ENCODE peak calls at places on chromosomes 6 and 20, in six cellular contexts. One of them, this sample, is unnamed. For H3K27me3, the result is how much of the 10 kb centered on the place peaks cover.

GRCh38 chr6:18216411-18216810 is 47.9 kb downstream of the DEK start:
- DNase-seq in mammary epithelial cell: peak
- DNase-seq in ovary: no peak
- DNase-seq in thoracic aorta: no peak
- DNase-seq in pancreas: no peak
- DNase-seq in GM23338: no peak
- DNase-seq in this sample: no peak

GRCh38 chr6:29737707-29738630 is 14.7 kb downstream of the HLA-F start:
- DNase-seq in mammary epithelial cell: peak
- DNase-seq in ovary: no peak
- DNase-seq in thoracic aorta: no peak
- DNase-seq in pancreas: no peak
- DNase-seq in GM23338: peak
- DNase-seq in this sample: peak

GRCh38 chr6:111604259-111605099 is 1.2 kb downstream of the TRAF3IP2 start:
- DNase-seq in mammary epithelial cell: peak
- DNase-seq in ovary: peak
- DNase-seq in thoracic aorta: peak
- DNase-seq in pancreas: peak
- DNase-seq in GM23338: peak
- DNase-seq in this sample: peak

GRCh38 chr6:157841211-157841840 is 18.3 kb downstream of the SNX9 start:
- DNase-seq in mammary epithelial cell: peak
- DNase-seq in ovary: no peak
- DNase-seq in thoracic aorta: no peak
- DNase-seq in pancreas: no peak
- DNase-seq in GM23338: no peak
- DNase-seq in this sample: no peak

GRCh38 chr20:17730069-17730468 is 30.3 kb downstream of the BANF2 start:
- DNase-seq in mammary epithelial cell: no peak
- DNase-seq in ovary: no peak
- DNase-seq in thoracic aorta: no peak
- DNase-seq in pancreas: no peak
- DNase-seq in GM23338: no peak
- DNase-seq in this sample: no peak

GRCh38 chr6:105900120-105900937 is 185.8 kb upstream of the PRDM1 start:
- DNase-seq in mammary epithelial cell: peak
- DNase-seq in ovary: no peak
- DNase-seq in thoracic aorta: no peak
- DNase-seq in pancreas: no peak
- DNase-seq in GM23338: no peak
- DNase-seq in this sample: no peak

GRCh38 chr20:3071610-3072529 is at the start of gene OXT:
- DNase-seq in mammary epithelial cell: no peak
- DNase-seq in ovary: no peak
- DNase-seq in thoracic aorta: no peak
- DNase-seq in pancreas: no peak
- DNase-seq in GM23338: peak
- DNase-seq in this sample: peak

GRCh38 chr6:133587841-133588240 is 301.1 kb upstream of the TCF21 start:
- DNase-seq in mammary epithelial cell: no peak
- DNase-seq in ovary: no peak
- DNase-seq in thoracic aorta: no peak
- DNase-seq in pancreas: no peak
- DNase-seq in GM23338: no peak
- DNase-seq in this sample: no peak

GRCh38 chr6:2791124-2792050 is 26.2 kb downstream of the WRNIP1 start:
- DNase-seq in mammary epithelial cell: peak
- DNase-seq in ovary: peak
- DNase-seq in thoracic aorta: no peak
- DNase-seq in pancreas: no peak
- DNase-seq in GM23338: peak
- DNase-seq in this sample: peak

GRCh38 chr20:44447827-44448419 is 27.8 kb upstream of the TTPAL start:
- DNase-seq in mammary epithelial cell: no peak
- DNase-seq in ovary: no peak
- DNase-seq in thoracic aorta: no peak
- DNase-seq in pancreas: no peak
- DNase-seq in GM23338: no peak
- DNase-seq in this sample: no peak

GRCh38 chr6:43020847-43021246 is 576 bp upstream of the RRP36 start:
- DNase-seq in mammary epithelial cell: no peak
- DNase-seq in ovary: no peak
- DNase-seq in thoracic aorta: no peak
- DNase-seq in pancreas: no peak
- DNase-seq in GM23338: peak
- DNase-seq in this sample: no peak

GRCh38 chr20:50308513-50309279 is 118.1 kb downstream of the CEBPB start:
- DNase-seq in mammary epithelial cell: peak
- DNase-seq in ovary: peak
- DNase-seq in thoracic aorta: peak
- DNase-seq in pancreas: peak
- DNase-seq in GM23338: peak
- DNase-seq in this sample: peak

GRCh38 chr6:81865712-81866111 is 113.2 kb upstream of the TENT5A start:
- DNase-seq in mammary epithelial cell: peak
- DNase-seq in ovary: no peak
- DNase-seq in thoracic aorta: no peak
- DNase-seq in pancreas: no peak
- DNase-seq in GM23338: no peak
- DNase-seq in this sample: no peak

GRCh38 chr6:106253194-106253593 is 72.4 kb downstream of the ATG5 start:
- DNase-seq in mammary epithelial cell: peak
- DNase-seq in ovary: no peak
- DNase-seq in thoracic aorta: no peak
- DNase-seq in pancreas: no peak
- DNase-seq in GM23338: no peak
- DNase-seq in this sample: no peak

GRCh38 chr6:151681426-151682059 is 125.9 kb upstream of the ESR1 start:
- DNase-seq in mammary epithelial cell: no peak
- DNase-seq in ovary: peak
- DNase-seq in thoracic aorta: no peak
- DNase-seq in pancreas: no peak
- DNase-seq in GM23338: no peak
- DNase-seq in this sample: peak

GRCh38 chr6:69022991-69023390 is 387.9 kb downstream of the ADGRB3 start:
- DNase-seq in mammary epithelial cell: peak
- DNase-seq in ovary: no peak
- DNase-seq in thoracic aorta: no peak
- DNase-seq in pancreas: no peak
- DNase-seq in GM23338: no peak
- DNase-seq in this sample: no peak

GRCh38 chr20:53617791-53618489 is 24.3 kb upstream of the ZNF217 start:
- DNase-seq in mammary epithelial cell: no peak
- DNase-seq in ovary: no peak
- DNase-seq in thoracic aorta: no peak
- DNase-seq in pancreas: no peak
- DNase-seq in GM23338: no peak
- DNase-seq in this sample: no peak

GRCh38 chr20:44702776-44703175 is 12.4 kb upstream of the CCN5 start:
- DNase-seq in mammary epithelial cell: no peak
- DNase-seq in ovary: peak
- DNase-seq in thoracic aorta: peak
- DNase-seq in pancreas: no peak
- DNase-seq in GM23338: no peak
- DNase-seq in this sample: peak

GRCh38 chr6:157380458-157380778 is 572 bp upstream of the ZDHHC14 start:
- DNase-seq in mammary epithelial cell: no peak
- DNase-seq in ovary: no peak
- DNase-seq in thoracic aorta: no peak
- DNase-seq in pancreas: no peak
- DNase-seq in GM23338: peak
- DNase-seq in this sample: peak

GRCh38 chr20:6504826-6505225 is 262.7 kb upstream of the BMP2 start:
- DNase-seq in mammary epithelial cell: peak
- DNase-seq in ovary: no peak
- DNase-seq in thoracic aorta: no peak
- DNase-seq in pancreas: no peak
- DNase-seq in GM23338: no peak
- DNase-seq in this sample: no peak

GRCh38 chr6:142902636-142903053 is 42.3 kb downstream of the HIVEP2 start:
- DNase-seq in mammary epithelial cell: peak
- DNase-seq in ovary: peak
- DNase-seq in thoracic aorta: no peak
- DNase-seq in pancreas: no peak
- DNase-seq in GM23338: no peak
- DNase-seq in this sample: peak

GRCh38 chr6:21522773-21523490 is 70.6 kb upstream of the SOX4 start:
- DNase-seq in mammary epithelial cell: no peak
- DNase-seq in ovary: no peak
- DNase-seq in thoracic aorta: no peak
- DNase-seq in pancreas: no peak
- DNase-seq in GM23338: peak
- DNase-seq in this sample: no peak

GRCh38 chr6:88383183-88383582 is 217.0 kb upstream of the CNR1 start:
- DNase-seq in mammary epithelial cell: no peak
- DNase-seq in ovary: no peak
- DNase-seq in thoracic aorta: no peak
- DNase-seq in pancreas: no peak
- DNase-seq in GM23338: no peak
- DNase-seq in this sample: no peak

GRCh38 chr20:53829086-53829703 is 235.6 kb upstream of the ZNF217 start:
- DNase-seq in mammary epithelial cell: peak
- DNase-seq in ovary: no peak
- DNase-seq in thoracic aorta: peak
- DNase-seq in pancreas: no peak
- DNase-seq in GM23338: no peak
- DNase-seq in this sample: no peak

GRCh38 chr6:152170702-152171667 is 363.5 kb downstream of the ESR1 start:
- DNase-seq in mammary epithelial cell: no peak
- DNase-seq in ovary: no peak
- DNase-seq in thoracic aorta: no peak
- DNase-seq in pancreas: no peak
- DNase-seq in GM23338: peak
- DNase-seq in this sample: no peak

GRCh38 chr20:62651285-62652021 is 9.2 kb downstream of the SLCO4A1 start:
- DNase-seq in mammary epithelial cell: no peak
- DNase-seq in ovary: no peak
- DNase-seq in thoracic aorta: no peak
- DNase-seq in pancreas: no peak
- DNase-seq in GM23338: peak
- DNase-seq in this sample: peak

GRCh38 chr6:23350752-23351453 is 775.1 kb upstream of the NRSN1 start:
- DNase-seq in mammary epithelial cell: peak
- DNase-seq in ovary: no peak
- DNase-seq in thoracic aorta: no peak
- DNase-seq in pancreas: no peak
- DNase-seq in GM23338: no peak
- DNase-seq in this sample: no peak

GRCh38 chr6:136699358-136699757 is 92.9 kb downstream of the MAP3K5 start:
- DNase-seq in mammary epithelial cell: no peak
- DNase-seq in ovary: no peak
- DNase-seq in thoracic aorta: no peak
- DNase-seq in pancreas: no peak
- DNase-seq in GM23338: no peak
- DNase-seq in this sample: no peak

GRCh38 chr6:136701011-136701410 is 91.3 kb downstream of the MAP3K5 start:
- DNase-seq in mammary epithelial cell: no peak
- DNase-seq in ovary: no peak
- DNase-seq in thoracic aorta: no peak
- DNase-seq in pancreas: no peak
- DNase-seq in GM23338: no peak
- DNase-seq in this sample: no peak

GRCh38 chr6:136706431-136706830 is 85.8 kb downstream of the MAP3K5 start:
- DNase-seq in mammary epithelial cell: no peak
- DNase-seq in ovary: no peak
- DNase-seq in thoracic aorta: no peak
- DNase-seq in pancreas: no peak
- DNase-seq in GM23338: no peak
- DNase-seq in this sample: no peak

GRCh38 chr6:136703331-136703846 is 88.9 kb downstream of the MAP3K5 start:
- DNase-seq in mammary epithelial cell: no peak
- DNase-seq in ovary: no peak
- DNase-seq in thoracic aorta: no peak
- DNase-seq in pancreas: no peak
- DNase-seq in GM23338: no peak
- DNase-seq in this sample: no peak
- H3K27me3 ChIP-seq in mammary epithelial cell: under half
- H3K27me3 ChIP-seq in ovary: under half
- H3K27me3 ChIP-seq in thoracic aorta: under half
- H3K27me3 ChIP-seq in pancreas: under half
- H3K27me3 ChIP-seq in GM23338: under half
- H3K27me3 ChIP-seq in this sample: under half

GRCh38 chr6:28597217-28597835 is 71.6 kb downstream of the GPX5 start:
- DNase-seq in mammary epithelial cell: peak
- DNase-seq in ovary: no peak
- DNase-seq in thoracic aorta: no peak
- DNase-seq in pancreas: no peak
- DNase-seq in GM23338: peak
- DNase-seq in this sample: no peak
- H3K4me3 ChIP-seq in mammary epithelial cell: peak
- H3K4me3 ChIP-seq in ovary: no peak
- H3K4me3 ChIP-seq in thoracic aorta: no peak
- H3K4me3 ChIP-seq in pancreas: no peak
- H3K4me3 ChIP-seq in GM23338: peak
- H3K4me3 ChIP-seq in this sample: peak

DNA sequence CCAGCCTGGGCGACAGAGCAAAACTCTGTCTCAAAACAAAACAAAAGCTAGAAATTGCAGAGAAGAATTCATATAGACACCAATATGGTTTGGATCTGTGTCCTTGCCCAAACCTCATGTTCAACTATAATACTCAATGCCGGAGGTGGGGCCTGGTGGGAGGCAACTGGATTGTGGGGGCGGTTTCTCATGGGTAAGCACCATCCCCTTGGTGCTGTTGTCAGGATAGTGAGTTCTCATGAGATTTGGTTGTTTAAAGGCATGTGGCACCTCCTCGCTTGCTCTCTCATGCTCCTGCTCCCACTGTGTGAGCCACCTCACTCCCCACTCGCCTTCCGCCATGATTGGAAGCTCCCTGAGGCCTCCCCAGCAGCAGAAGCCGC is 15.2 kb downstream of the NINL start:
- DNase-seq in mammary epithelial cell: no peak
- DNase-seq in ovary: no peak
- DNase-seq in thoracic aorta: no peak
- DNase-seq in pancreas: no peak
- DNase-seq in GM23338: no peak
- DNase-seq in this sample: no peak
- H3K27me3 ChIP-seq in mammary epithelial cell: under half
- H3K27me3 ChIP-seq in ovary: under half
- H3K27me3 ChIP-seq in thoracic aorta: under half
- H3K27me3 ChIP-seq in pancreas: under half
- H3K27me3 ChIP-seq in GM23338: under half
- H3K27me3 ChIP-seq in this sample: under half

DNA sequence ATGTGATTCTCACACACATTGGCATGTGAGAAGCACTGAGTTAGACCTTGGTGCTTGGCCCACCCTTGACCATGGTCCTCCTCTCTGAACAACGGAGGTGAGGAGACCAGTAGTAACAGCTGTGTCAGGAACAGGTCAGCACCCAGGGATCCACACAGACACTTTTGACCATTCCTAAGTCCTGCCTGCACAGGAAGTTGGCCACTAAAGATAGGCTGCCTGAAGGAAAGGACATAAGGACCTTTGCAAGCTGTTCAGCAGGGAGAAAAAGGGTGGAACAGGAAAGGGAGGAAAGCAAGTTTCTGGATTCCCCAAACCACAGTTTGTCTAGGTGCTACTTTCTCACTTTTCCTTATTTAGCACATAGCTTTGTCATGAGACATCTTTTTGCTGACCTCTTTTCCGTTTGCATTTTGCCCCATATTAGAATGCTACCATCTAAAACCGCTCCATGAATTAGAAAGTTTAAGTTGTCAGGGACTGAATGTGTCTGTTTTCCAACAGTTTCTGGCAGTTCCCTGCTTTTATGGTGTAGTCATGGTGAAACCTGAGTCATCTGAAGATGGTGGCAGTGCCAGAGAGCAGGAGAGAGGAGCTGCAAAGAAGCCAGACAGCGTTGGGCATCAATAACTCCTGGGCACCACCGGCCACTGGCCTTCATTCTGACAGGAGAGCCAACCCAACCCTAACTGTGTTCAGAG is 1.1 kb upstream of the CD109 start:
- DNase-seq in mammary epithelial cell: peak
- DNase-seq in ovary: no peak
- DNase-seq in thoracic aorta: no peak
- DNase-seq in pancreas: no peak
- DNase-seq in GM23338: no peak
- DNase-seq in this sample: no peak
- H3K4me3 ChIP-seq in mammary epithelial cell: peak
- H3K4me3 ChIP-seq in ovary: peak
- H3K4me3 ChIP-seq in thoracic aorta: peak
- H3K4me3 ChIP-seq in pancreas: no peak
- H3K4me3 ChIP-seq in GM23338: peak
- H3K4me3 ChIP-seq in this sample: peak

This sample was measured in left ventricle myocardium inferior.